ENCODE peak calls at places on chromosomes 3 and 15, in ten cellular contexts. M is cardiac muscle cell; D is psoas muscle; R is choroid plexus epithelial cell; H is T-helper 2 cell; V is stimulated activated CD8-positive, alpha-beta memory T cell treated with anti-CD3 and anti-CD28 coated beads, Interleukin-12 subunit alpha, Interleukin-12 subunit beta, amount 100 ng/mL, for 1 hour; G is H7; K is stimulated activated CD4-positive, alpha-beta T cell treated with anti-CD3 and anti-CD28 coated beads, TNF-alpha, amount 100 ng/mL, for 4 hours; W is spleen; J is left colon. F is an unnamed sample.

GRCh38 chr15:99265541-99266070 is 14.3 kb downstream of the LRRC28 start:
- DNase-seq in H (no peak), K (no peak), W (no peak), D (no peak), R (no peak), G (no peak), J (no peak), M (no peak), V (no peak), F (no peak)

GRCh38 chr3:155179966-155180757 is 100.0 kb downstream of the MME start:
- DNase-seq in D (no peak), V (no peak), H (no peak), K (no peak), G (peak), J (no peak), W (no peak), M (no peak), R (no peak), F (no peak)

GRCh38 chr15:38069506-38069905 is 135.1 kb downstream of the TMCO5A start:
- DNase-seq in D (no peak), V (no peak), W (no peak), J (peak), H (no peak), K (no peak), R (peak), M (no peak), G (no peak), F (no peak)

GRCh38 chr3:79405183-79405582 is 362.6 kb downstream of the ROBO1 start:
- DNase-seq in H (no peak), J (no peak), K (no peak), R (no peak), W (no peak), G (no peak), D (no peak), V (no peak), M (no peak), F (no peak)

GRCh38 chr15:29682781-29683180 is 139.5 kb downstream of the TJP1 start:
- DNase-seq in M (no peak), J (no peak), R (no peak), K (no peak), V (no peak), H (no peak), W (no peak), G (no peak), D (no peak), F (no peak)

GRCh38 chr3:36729204-36730056 is 34.9 kb downstream of the DCLK3 start:
- DNase-seq in K (no peak), W (no peak), G (peak), R (peak), M (peak), D (no peak), J (no peak), V (no peak), H (no peak), F (peak)

GRCh38 chr3:112130638-112130993 is 2.4 kb downstream of the GCSAM start:
- DNase-seq in D (no peak), V (no peak), H (no peak), K (no peak), G (no peak), M (no peak), R (no peak), J (no peak), W (no peak), F (no peak)

GRCh38 chr15:72532991-72533601 is 59.0 kb downstream of the ARIH1 start:
- DNase-seq in M (no peak), W (no peak), G (no peak), R (peak), J (no peak), H (no peak), V (no peak), D (no peak), K (no peak), F (no peak)

GRCh38 chr3:76997733-76998132 is 42.2 kb upstream of the ROBO2 start:
- DNase-seq in W (no peak), M (no peak), H (no peak), J (peak), G (no peak), V (no peak), K (no peak), R (peak), D (no peak), F (no peak)

GRCh38 chr3:127745656-127746399 is 73.1 kb downstream of the ABTB1 start:
- DNase-seq in M (no peak), R (no peak), J (no peak), G (no peak), H (no peak), V (no peak), D (no peak), W (peak), K (no peak), F (no peak)

GRCh38 chr3:186909078-186909853 is 21.1 kb upstream of the ST6GAL1 start:
- DNase-seq in G (no peak), R (peak), V (peak), H (peak), D (no peak), W (peak), J (peak), K (no peak), M (no peak), F (peak)

GRCh38 chr3:12193485-12194165 is 34.9 kb upstream of the TIMP4 start:
- DNase-seq in J (peak), V (no peak), W (no peak), D (no peak), M (no peak), R (peak), G (no peak), H (no peak), K (no peak), F (peak)

GRCh38 chr3:127991251-127991650 is 61.0 kb upstream of the SEC61A1 start:
- DNase-seq in G (no peak), V (no peak), D (no peak), M (no peak), R (no peak), W (no peak), K (no peak), J (no peak), H (no peak), F (no peak)

GRCh38 chr3:44862221-44862637 is 517 bp downstream of the TMEM42 start:
- DNase-seq in M (no peak), J (no peak), K (no peak), V (no peak), W (no peak), G (no peak), R (peak), H (no peak), D (no peak), F (no peak)

F was measured in GM12864.